ENCODE peak calls at places on chromosomes 4 and X, in five cellular contexts. O, Q, A, Z and N are unnamed samples.

GRCh38 chrX:110418857-110419249 is 60.2 kb downstream of the RTL9 start:
- DNase-seq in Q (peak), A (no peak), Z (no peak), O (no peak), N (peak)

GRCh38 chr4:78414116-78414515 is 137.5 kb upstream of the ANXA3 start:
- DNase-seq in Q (peak), A (no peak), Z (no peak), O (peak), N (peak)

GRCh38 chr4:174437756-174438155 is 84.5 kb downstream of the HPGD start:
- DNase-seq in Q (peak), A (no peak), Z (no peak), O (no peak), N (peak)

GRCh38 chr4:152719291-152719690 is 39.5 kb upstream of the TMEM154 start:
- DNase-seq in O (no peak), Z (no peak), A (no peak), Q (no peak), N (no peak)

GRCh38 chrX:11346283-11346682 is 53.1 kb downstream of the AMELX start:
- DNase-seq in O (no peak), Q (no peak), Z (peak), A (no peak), N (no peak)

GRCh38 chr4:43251760-43252317 is 359.3 kb downstream of the GRXCR1 start:
- DNase-seq in Q (peak), Z (no peak), O (no peak), A (no peak), N (peak)

GRCh38 chr4:73726000-73726399 is 14.4 kb upstream of the CXCL8 start:
- DNase-seq in A (no peak), Q (peak), Z (no peak), O (peak), N (peak)

GRCh38 chr4:144402176-144402575 is 243.8 kb upstream of the HHIP start:
- DNase-seq in A (no peak), Q (no peak), Z (peak), O (no peak), N (no peak)

GRCh38 chr4:101910786-101911373 is 120.3 kb downstream of the BANK1 start:
- DNase-seq in A (no peak), Z (no peak), Q (no peak), O (no peak), N (no peak)

GRCh38 chr4:101280866-101281600 is 66.3 kb downstream of the PPP3CA start:
- DNase-seq in Z (no peak), Q (no peak), O (no peak), A (no peak), N (no peak)

GRCh38 chr4:40197879-40198689 is 1.3 kb downstream of the RHOH start:
- DNase-seq in A (peak), O (no peak), Q (no peak), Z (no peak), N (no peak)

GRCh38 chrX:16770970-16771482 is 15.2 kb upstream of the TXLNG start:
- DNase-seq in A (no peak), Q (no peak), O (no peak), Z (no peak), N (no peak)

GRCh38 chr4:80566203-80566872 is 230.8 kb downstream of the CFAP299 start:
- DNase-seq in A (no peak), O (no peak), Q (no peak), Z (no peak), N (peak)

GRCh38 chrX:66012094-66012534 is 27.8 kb downstream of the VSIG4 start:
- DNase-seq in Q (no peak), Z (no peak), O (no peak), A (no peak), N (no peak)

GRCh38 chr4:2484993-2485392 is 16.1 kb downstream of the RNF4 start:
- DNase-seq in Z (peak), A (peak), Q (peak), O (peak), N (peak)

GRCh38 chr4:185128272-185129119 is 14.6 kb upstream of the SLC25A4 start:
- DNase-seq in Z (peak), A (peak), O (peak), Q (no peak), N (peak)

GRCh38 chr4:38730830-38731646 is 51.8 kb downstream of the TLR10 start:
- DNase-seq in A (peak), O (peak), Q (peak), Z (peak), N (peak)

GRCh38 chr4:48342559-48342878 is 1.2 kb downstream of the SLAIN2 start:
- DNase-seq in A (no peak), O (no peak), Q (no peak), Z (no peak), N (peak)

GRCh38 chr4:175787948-175788347 is 24.1 kb downstream of the GPM6A start:
- DNase-seq in O (no peak), Q (no peak), A (no peak), Z (no peak), N (no peak)

GRCh38 chr4:141047228-141047884 is 85.9 kb downstream of the RNF150 start:
- DNase-seq in Q (peak), O (peak), Z (no peak), A (no peak), N (peak)

GRCh38 chr4:56410247-56410646 is 23.0 kb upstream of the AASDH start:
- DNase-seq in Z (peak), Q (peak), O (peak), A (no peak), N (peak)

GRCh38 chr4:186622788-186623464 is 67.6 kb upstream of the MTNR1A start:
- DNase-seq in Q (peak), Z (no peak), O (peak), A (no peak), N (peak)

GRCh38 chr4:6199344-6199921 is 916 bp downstream of the JAKMIP1 start:
- DNase-seq in Z (peak), O (no peak), Q (no peak), A (no peak), N (no peak)

GRCh38 chr4:41178372-41179085 is 35.8 kb downstream of the APBB2 start:
- DNase-seq in O (peak), Z (no peak), Q (peak), A (no peak), N (peak)

GRCh38 chr4:53126099-53126498 is 239.8 kb downstream of the SCFD2 start:
- DNase-seq in Z (no peak), Q (no peak), O (no peak), A (no peak), N (no peak)

GRCh38 chrX:110401142-110401541 is 42.5 kb downstream of the RTL9 start:
- DNase-seq in O (no peak), A (no peak), Z (no peak), Q (no peak), N (no peak)

GRCh38 chrX:48025561-48025960 is 18.8 kb downstream of the SPACA5 start:
- DNase-seq in A (peak), Q (peak), Z (peak), O (peak), N (peak)

GRCh38 chrX:154398668-154399526 is 720 bp downstream of the RPL10 start:
- DNase-seq in Z (peak), Q (peak), O (peak), A (peak), N (peak)

GRCh38 chrX:86047174-86047991 is at the start of gene CHM:
- DNase-seq in O (peak), Z (peak), Q (peak), A (peak), N (peak)

GRCh38 chr4:22434895-22435294 is 81.0 kb downstream of the ADGRA3 start:
- DNase-seq in O (peak), Z (peak), Q (peak), A (no peak), N (peak)

GRCh38 chr4:153156263-153156662 is 48.0 kb upstream of the TRIM2 start:
- DNase-seq in O (no peak), Z (peak), A (peak), Q (peak), N (peak)

GRCh38 chrX:153487590-153488071 is 7.1 kb upstream of the BGN start:
- DNase-seq in Z (no peak), A (no peak), O (no peak), Q (no peak), N (peak)

GRCh38 chrX:465418-465817 is 78.7 kb upstream of the PPP2R3B start:
- DNase-seq in A (no peak), Z (no peak), O (no peak), Q (no peak), N (no peak)

GRCh38 chrX:35251229-35251628 is 308.6 kb downstream of the FAM47B start:
- DNase-seq in A (no peak), O (no peak), Z (no peak), Q (no peak), N (no peak)

GRCh38 chr4:65437102-65437501 is 233.2 kb downstream of the EPHA5 start:
- DNase-seq in Q (no peak), A (no peak), O (no peak), Z (no peak), N (no peak)

GRCh38 chr4:26372525-26373172 is 51.8 kb downstream of the RBPJ start:
- DNase-seq in A (peak), Q (peak), Z (peak), O (peak), N (peak)

GRCh38 chr4:15729910-15730533 is 27.2 kb downstream of the BST1 start:
- DNase-seq in Q (peak), Z (peak), A (peak), O (peak), N (peak)

GRCh38 chrX:63349307-63349706 is 1.8 kb downstream of the SPIN4 start:
- DNase-seq in Q (no peak), Z (peak), O (no peak), A (no peak), N (no peak)

GRCh38 chrX:150692837-150693781 is at the start of gene MTMR1:
- DNase-seq in Q (no peak), A (peak), O (peak), Z (peak), N (peak)

GRCh38 chr4:8647626-8648025 is 55.1 kb downstream of the CPZ start:
- DNase-seq in O (no peak), Q (no peak), A (no peak), Z (no peak), N (no peak)